ENCODE peak calls at places on chromosomes 4 and X, in nine cellular contexts. X, M, F, I, N, R, Q, D and V are unnamed samples.
A peak's percentile ranks its signal among the peaks of the same experiment; 100 is the strongest.

GRCh38 chr4:113004655-113005054 is 44.8 kb upstream of the ANK2 start:
- DNase-seq in X (no peak), M (no peak), F (no peak), I (no peak), N (no peak), R (no peak), Q (no peak), D (no peak), V (no peak)

GRCh38 chr4:128220286-128221235 is 67.1 kb downstream of the PGRMC2 start:
- DNase-seq in X (no peak), M (no peak), F (no peak), I (no peak), N (peak; percentile 53), R (no peak), Q (no peak), D (no peak), V (no peak)

GRCh38 chr4:7051144-7051495 is 7.9 kb downstream of the TADA2B start:
- DNase-seq in X (no peak), M (no peak), F (no peak), I (no peak), N (no peak), R (no peak), Q (no peak), D (no peak), V (no peak)

GRCh38 chr4:81093720-81094401 is 63.4 kb downstream of the BMP3 start:
- DNase-seq in X (no peak), M (no peak), F (no peak), I (no peak), N (no peak), R (no peak), Q (no peak), D (no peak), V (no peak)

GRCh38 chr4:159047478-159048165 is 55.3 kb upstream of the RAPGEF2 start:
- DNase-seq in X (no peak), M (no peak), F (no peak), I (no peak), N (no peak), R (no peak), Q (no peak), D (no peak), V (no peak)

GRCh38 chrX:98795636-98796035 is 1614.4 kb downstream of the PCDH19 start:
- DNase-seq in X (no peak), M (no peak), F (no peak), I (no peak), N (no peak), R (no peak), Q (no peak), D (no peak), V (no peak)

GRCh38 chr4:173698557-173699262 is 168.7 kb upstream of the HAND2 start:
- DNase-seq in X (peak; percentile 60), M (no peak), F (no peak), I (peak; percentile 72), N (no peak), R (no peak), Q (no peak), D (no peak), V (no peak)

GRCh38 chr4:89837385-89837995 is 529 bp upstream of the SNCA start:
- DNase-seq in X (no peak), M (peak; percentile 29), F (peak; percentile 66), I (no peak), N (no peak), R (peak; percentile 59), Q (no peak), D (peak; percentile 31), V (peak; percentile 18)

GRCh38 chr4:135508006-135508714 is 1306.6 kb upstream of the PABPC4L start:
- DNase-seq in X (no peak), M (no peak), F (no peak), I (no peak), N (peak; percentile 14), R (no peak), Q (no peak), D (no peak), V (no peak)

GRCh38 chrX:78886550-78886949 is 58.6 kb upstream of the P2RY10 start:
- DNase-seq in X (no peak), M (no peak), F (no peak), I (no peak), N (peak; percentile 30), R (no peak), Q (no peak), D (no peak), V (no peak)

GRCh38 chrX:2487366-2487765 is 13.4 kb downstream of the DHRSX start:
- DNase-seq in X (no peak), M (no peak), F (no peak), I (no peak), N (no peak), R (no peak), Q (no peak), D (no peak), V (no peak)

GRCh38 chr4:173270312-173271027 is 63.7 kb downstream of the HMGB2 start:
- DNase-seq in X (no peak), M (no peak), F (no peak), I (no peak), N (no peak), R (no peak), Q (no peak), D (no peak), V (no peak)

DNA sequence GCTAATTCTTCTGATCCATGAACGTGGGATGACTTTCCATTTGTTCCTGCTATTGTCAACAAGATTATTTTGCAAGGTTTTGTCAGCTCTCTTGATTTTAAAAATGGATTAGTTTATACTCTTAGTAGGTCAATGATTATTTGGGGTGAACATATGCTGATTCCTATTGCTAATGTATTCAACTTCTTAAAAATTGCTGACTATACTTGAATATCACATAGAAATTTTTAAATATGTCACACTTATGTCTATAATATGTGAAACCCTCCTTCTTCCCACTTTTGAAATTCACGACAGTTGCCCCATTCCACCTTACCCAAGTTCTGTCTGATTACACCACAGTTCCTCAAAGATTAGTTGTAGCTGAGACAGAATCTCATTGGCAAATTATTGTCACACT is 465.7 kb upstream of the TENM3 start:
- DNase-seq in X (no peak), M (no peak), F (no peak), I (no peak), N (no peak), R (no peak), Q (no peak), D (no peak), V (no peak)
- TF ChIP-seq CTCF in X (no peak), M (no peak), F (no peak), I (no peak), N (no peak), R (no peak), Q (no peak), D (no peak), V (no peak)

GRCh38 chrX:112735147-112735546 is 55.4 kb upstream of the LHFPL1 start:
- DNase-seq in X (no peak), M (no peak), F (no peak), I (no peak), N (no peak), R (no peak), Q (no peak), D (no peak), V (no peak)

GRCh38 chrX:112736310-112736709 is 56.6 kb upstream of the LHFPL1 start:
- DNase-seq in X (no peak), M (no peak), F (no peak), I (no peak), N (no peak), R (no peak), Q (no peak), D (no peak), V (no peak)

GRCh38 chrX:112734250-112734649 is 54.5 kb upstream of the LHFPL1 start:
- DNase-seq in X (no peak), M (no peak), F (no peak), I (no peak), N (peak; percentile 6), R (no peak), Q (no peak), D (no peak), V (no peak)

GRCh38 chrX:112731793-112732192 is 52.1 kb upstream of the LHFPL1 start:
- DNase-seq in X (no peak), M (no peak), F (no peak), I (no peak), N (peak; percentile 2), R (no peak), Q (no peak), D (no peak), V (no peak)
- TF ChIP-seq CTCF in X (peak; percentile 26), M (peak; percentile 45), F (peak; percentile 27), I (no peak), N (peak; percentile 4), R (peak; percentile 62), Q (no peak), D (no peak), V (no peak)

GRCh38 chr4:178293601-178294000 is 851.4 kb upstream of the AGA start:
- DNase-seq in X (no peak), M (no peak), F (no peak), I (no peak), N (no peak), R (no peak), Q (no peak), D (no peak), V (no peak)

DNA sequence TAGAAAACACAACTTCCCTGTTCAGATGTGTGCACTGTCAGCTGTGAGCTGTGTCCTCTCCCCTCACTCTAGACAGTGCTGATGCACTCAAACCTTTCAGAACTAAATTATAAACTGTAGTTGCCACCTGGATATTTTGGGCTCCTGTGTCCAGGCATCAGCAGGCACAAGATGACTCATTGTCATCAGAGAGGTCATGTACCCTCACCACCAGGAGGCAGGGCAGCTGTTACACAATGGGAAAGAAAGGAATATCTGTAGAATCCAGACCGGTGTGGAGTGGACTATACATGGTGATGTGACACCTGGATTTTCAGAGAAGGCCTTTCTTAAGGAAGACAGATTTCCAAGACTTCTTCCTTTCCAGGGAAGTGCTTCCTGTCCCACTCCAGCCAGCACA is 854.4 kb upstream of the AGA start:
- DNase-seq in X (no peak), M (no peak), F (no peak), I (no peak), N (no peak), R (no peak), Q (no peak), D (no peak), V (no peak)
- TF ChIP-seq CTCF in X (no peak), M (no peak), F (no peak), I (no peak), N (no peak), R (no peak), Q (no peak), D (no peak), V (no peak)

GRCh38 chr4:182916483-182917181 is 554 bp downstream of the DCTD start:
- DNase-seq in X (peak; percentile 62), M (no peak), F (no peak), I (peak; percentile 71), N (peak; percentile 62), R (peak; percentile 40), Q (peak; percentile 83), D (peak; percentile 70), V (no peak)

GRCh38 chr4:182914357-182914756 is 2.8 kb downstream of the DCTD start:
- DNase-seq in X (no peak), M (no peak), F (no peak), I (no peak), N (peak; percentile 10), R (no peak), Q (no peak), D (no peak), V (no peak)

GRCh38 chr4:182918044-182918607 is 940 bp upstream of the DCTD start:
- DNase-seq in X (no peak), M (no peak), F (no peak), I (no peak), N (no peak), R (no peak), Q (no peak), D (no peak), V (no peak)

GRCh38 chr4:182918791-182919302 is 1.7 kb upstream of the DCTD start:
- DNase-seq in X (no peak), M (no peak), F (no peak), I (no peak), N (peak; percentile 69), R (no peak), Q (no peak), D (no peak), V (no peak)

GRCh38 chr4:182917182-182918043 is at the start of gene DCTD:
- DNase-seq in X (peak; percentile 84), M (peak; percentile 69), F (peak; percentile 86), I (peak; percentile 86), N (peak; percentile 87), R (peak; percentile 62), Q (peak; percentile 81), D (peak; percentile 76), V (peak; percentile 77)
- TF ChIP-seq CTCF in X (peak; percentile 48), M (peak; percentile 52), F (no peak), I (no peak), N (peak; percentile 12), R (peak; percentile 49), Q (no peak), D (peak; percentile 11), V (no peak)